ENCODE peak calls at places on chromosomes 13 and 19, in four cellular contexts. C, F, U and I are unnamed samples.

GRCh38 chr13:26965976-26966375 is 205.4 kb upstream of the GPR12 start:
- DNase-seq in C (no peak), F (no peak), U (peak), I (peak)

GRCh38 chr13:101298517-101298916 is 117.8 kb downstream of the NALCN start:
- DNase-seq in C (no peak), F (no peak), U (no peak), I (no peak)

GRCh38 chr19:46180701-46181385 is 32.8 kb downstream of the IGFL2 start:
- DNase-seq in C (no peak), F (no peak), U (no peak), I (no peak)

GRCh38 chr13:18943721-18944391 is 237.8 kb downstream of the TUBA3C start:
- DNase-seq in C (no peak), F (no peak), U (no peak), I (no peak)

GRCh38 chr13:48502601-48503319 is 30.1 kb downstream of the RCBTB2 start:
- DNase-seq in C (no peak), F (no peak), U (no peak), I (no peak)

GRCh38 chr19:16022251-16022650 is 54.0 kb upstream of the TPM4 start:
- DNase-seq in C (no peak), F (no peak), U (no peak), I (no peak)

GRCh38 chr13:46992383-46992952 is 95.6 kb upstream of the HTR2A start:
- DNase-seq in C (no peak), F (no peak), U (peak), I (peak)

GRCh38 chr19:46288896-46289588 is 7.8 kb upstream of the HIF3A start:
- DNase-seq in C (no peak), F (no peak), U (peak), I (peak)

GRCh38 chr13:71290963-71291937 is 575.8 kb downstream of the DACH1 start:
- DNase-seq in C (peak), F (no peak), U (peak), I (peak)

GRCh38 chr19:882871-883497 is 10.0 kb downstream of the MED16 start:
- DNase-seq in C (no peak), F (no peak), U (no peak), I (no peak)

GRCh38 chr19:21519488-21519887 is 14.1 kb downstream of the ZNF429 start:
- DNase-seq in C (no peak), F (no peak), U (peak), I (peak)

GRCh38 chr19:18860725-18861124 is 29.0 kb downstream of the UPF1 start:
- DNase-seq in C (no peak), F (no peak), U (no peak), I (no peak)

GRCh38 chr19:10518444-10519361 is 1.5 kb upstream of the S1PR5 start:
- DNase-seq in C (no peak), F (no peak), U (no peak), I (no peak)

GRCh38 chr13:53045110-53045509 is 16.5 kb downstream of the OLFM4 start:
- DNase-seq in C (peak), F (no peak), U (no peak), I (peak)

GRCh38 chr13:94154362-94154761 is 325.1 kb downstream of the DCT start:
- DNase-seq in C (peak), F (no peak), U (peak), I (peak)

GRCh38 chr19:6065685-6066365 is 44.5 kb downstream of the RFX2 start:
- DNase-seq in C (no peak), F (no peak), U (peak), I (no peak)

GRCh38 chr19:9862897-9863296 is 27.8 kb downstream of the PIN1 start:
- DNase-seq in C (no peak), F (no peak), U (no peak), I (no peak)

DNA sequence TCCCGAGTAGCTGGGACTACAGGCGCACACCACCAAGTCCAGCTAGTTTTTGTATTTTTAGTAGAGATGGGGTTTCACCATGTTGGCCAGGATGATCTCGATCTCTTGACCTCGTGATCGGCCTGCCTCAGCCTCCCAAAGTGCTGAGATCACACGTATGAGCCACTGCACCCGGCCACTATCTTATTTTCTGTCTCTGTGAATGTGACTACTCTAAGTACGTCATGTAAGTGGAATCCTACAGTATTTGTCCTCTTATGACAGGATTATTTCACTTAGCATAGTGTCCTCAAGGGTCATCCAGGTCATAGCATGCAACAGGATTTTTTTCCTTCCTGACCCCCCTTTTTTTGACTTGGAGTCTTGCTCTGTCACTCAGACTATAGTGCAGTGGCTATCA is 4.8 kb upstream of the TMEM91 start:
- DNase-seq in C (no peak), F (no peak), U (no peak), I (no peak)
- TF ChIP-seq CTCF in C (no peak), F (no peak), U (no peak), I (no peak)

DNA sequence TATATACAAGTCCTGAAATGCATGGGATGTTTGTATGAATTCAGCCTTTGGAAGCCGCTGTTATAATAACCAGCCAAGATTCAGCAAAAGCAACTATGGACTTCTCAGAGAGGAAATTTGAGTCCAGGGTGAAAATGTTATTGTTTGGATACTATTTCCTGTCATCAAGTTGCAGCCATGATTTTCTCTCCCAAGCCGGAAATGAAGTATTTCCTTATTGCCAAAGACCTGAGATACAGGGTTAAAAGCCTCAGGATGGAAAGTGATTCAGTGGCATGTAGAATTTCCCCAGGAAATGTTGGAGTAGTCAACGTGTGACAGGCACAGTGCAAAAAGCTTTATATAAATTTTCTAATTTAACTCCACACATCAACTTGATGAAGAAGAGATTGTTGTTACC is 133.8 kb downstream of the IRS2 start:
- DNase-seq in C (no peak), F (no peak), U (no peak), I (peak)
- H3K4me3 ChIP-seq in C (no peak), F (no peak), U (no peak), I (no peak)

GRCh38 chr13:82758056-82758455 is 1124.2 kb downstream of the SLITRK1 start:
- DNase-seq in C (no peak), F (no peak), U (no peak), I (peak)
- TF ChIP-seq CTCF in C (no peak), F (no peak), U (no peak), I (peak)

GRCh38 chr19:39144487-39145071 is 19.0 kb downstream of the PAK4 start:
- DNase-seq in C (no peak), F (no peak), U (no peak), I (peak)
- H3K4me3 ChIP-seq in C (no peak), F (no peak), U (no peak), I (no peak)

GRCh38 chr19:12112701-12113100 is 27.4 kb downstream of the ZNF20 start:
- DNase-seq in C (no peak), F (no peak), U (no peak), I (no peak)
- TF ChIP-seq CTCF in C (no peak), F (no peak), U (no peak), I (no peak)

DNA sequence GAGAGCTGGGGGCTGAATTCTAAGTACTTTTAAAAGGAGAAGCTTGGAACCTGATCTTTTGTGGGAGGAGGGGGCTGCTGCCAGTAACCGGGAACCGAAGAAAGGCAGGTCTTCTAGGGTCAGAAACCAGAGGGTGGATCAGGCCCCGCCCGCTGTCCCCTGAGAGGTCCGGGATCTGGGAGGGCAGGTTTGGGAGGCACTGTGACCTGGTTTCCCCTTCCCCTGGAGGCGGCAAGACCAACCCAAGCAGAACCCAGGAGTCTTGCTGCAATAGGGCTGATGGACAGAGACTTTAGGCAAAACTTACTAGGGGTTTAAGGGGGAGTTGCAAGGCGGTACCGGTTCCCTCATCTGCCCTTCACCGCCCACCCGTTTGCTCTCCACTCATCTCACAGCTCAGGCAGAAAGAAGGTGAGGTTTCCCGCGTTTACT is 713 bp upstream of the KLK8 start:
- DNase-seq in C (no peak), F (no peak), U (no peak), I (no peak)
- H3K4me3 ChIP-seq in C (no peak), F (peak), U (no peak), I (no peak)

DNA sequence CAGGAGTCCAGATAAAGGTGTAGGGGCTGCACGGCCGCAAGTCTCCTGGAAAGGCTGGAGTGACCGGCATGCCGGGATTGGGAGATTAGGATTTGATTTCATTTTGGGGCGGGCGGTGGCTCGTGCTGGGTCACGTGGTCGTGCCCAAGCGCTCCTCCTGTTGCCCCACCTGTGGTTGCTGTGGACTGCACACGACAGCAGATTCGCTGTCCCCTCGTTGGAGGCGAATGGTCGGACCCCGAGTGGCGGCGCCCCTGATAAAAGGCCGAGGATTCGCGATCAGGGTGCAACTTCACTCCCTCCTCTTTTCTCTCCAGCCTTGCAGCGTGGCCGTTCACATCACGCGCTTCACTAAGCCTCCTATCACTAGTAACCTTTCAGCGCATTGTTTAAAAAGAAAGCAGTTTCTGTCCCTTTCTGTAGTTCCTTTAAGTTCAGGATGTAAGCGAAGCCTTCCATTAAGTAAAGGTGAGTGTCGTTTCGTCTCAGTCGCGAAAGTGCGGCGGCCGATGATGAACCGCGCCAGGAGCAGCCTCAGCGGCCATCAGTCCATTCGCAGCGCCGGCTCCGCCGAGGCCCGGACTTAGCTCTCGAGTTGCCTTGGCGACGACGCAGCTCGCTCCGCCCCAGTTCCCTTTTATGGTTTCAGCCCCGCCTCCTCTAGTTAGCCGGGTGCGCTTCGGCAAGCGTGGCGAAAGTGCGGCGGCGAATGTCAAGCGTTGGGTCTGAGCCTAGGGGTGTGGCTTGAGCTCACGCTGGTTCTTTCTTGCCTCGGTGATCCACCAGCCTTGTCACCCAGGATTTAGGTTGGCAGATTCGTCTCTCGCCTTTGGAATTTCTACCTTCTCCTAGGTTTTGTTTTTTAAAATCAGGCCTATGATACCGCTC is 1.7 kb upstream of the PPP1R37 start:
- DNase-seq in C (peak), F (peak), U (peak), I (peak)
- TF ChIP-seq CTCF in C (no peak), F (no peak), U (no peak), I (no peak)

DNA sequence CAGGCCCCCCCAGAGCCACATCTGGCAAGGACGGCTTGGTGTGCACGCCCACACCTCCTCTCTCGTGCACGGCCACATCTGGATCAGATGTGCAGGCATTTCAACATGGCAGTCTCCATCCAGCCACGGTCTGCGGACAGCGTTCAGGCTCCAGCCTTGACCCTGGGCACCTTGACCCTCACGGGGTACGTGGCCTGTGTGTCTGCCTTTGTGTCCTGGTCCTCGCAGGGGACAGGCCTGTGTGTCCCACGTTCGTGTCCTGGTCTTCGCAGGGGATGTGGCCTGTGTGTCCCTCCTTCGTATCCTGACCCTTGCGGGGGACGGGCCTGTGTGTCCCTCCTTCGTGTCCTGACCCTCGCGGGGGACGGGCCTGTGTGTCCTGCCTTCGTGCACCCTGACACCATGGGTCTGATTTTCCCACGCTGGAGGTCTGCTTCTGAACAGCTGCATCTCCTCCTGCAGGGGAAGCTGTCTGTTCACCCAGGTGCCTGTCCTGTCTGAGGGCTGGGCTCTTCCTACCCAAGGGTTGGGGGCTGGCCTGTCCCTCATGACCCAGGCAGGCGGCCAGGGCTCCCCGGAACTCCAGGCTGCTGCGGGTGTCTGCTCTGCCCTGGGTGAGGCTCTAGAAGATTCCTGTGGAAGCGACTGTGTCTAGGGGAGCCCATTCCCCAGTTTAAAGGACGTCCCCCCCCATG is 25.3 kb downstream of the RASA3 start:
- DNase-seq in C (no peak), F (no peak), U (no peak), I (no peak)
- H3K4me3 ChIP-seq in C (no peak), F (no peak), U (no peak), I (no peak)

DNA sequence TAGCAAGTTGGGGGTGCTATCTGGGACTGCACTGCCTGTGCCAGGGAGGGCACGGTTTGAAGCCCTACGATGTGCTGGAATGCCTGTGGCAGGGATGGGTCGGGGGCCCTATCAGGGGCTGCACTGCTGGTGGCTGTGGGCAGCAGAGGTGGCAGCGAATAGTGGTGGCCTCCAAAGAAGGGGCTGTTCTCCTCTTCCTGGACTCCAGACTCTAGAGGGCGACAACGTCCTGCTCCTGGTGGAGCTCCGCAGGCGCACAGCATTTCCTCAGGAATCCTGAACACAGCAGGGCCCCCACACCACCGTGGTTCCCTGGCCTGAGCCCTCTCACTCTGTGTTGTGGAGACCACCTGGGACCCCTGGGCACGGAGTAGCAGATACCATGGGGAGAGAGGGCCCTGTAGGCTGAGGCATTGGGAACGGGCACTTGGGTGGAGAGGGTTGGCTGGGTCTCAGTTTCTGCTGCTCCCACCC is 145.6 kb downstream of the TNFRSF19 start:
- DNase-seq in C (no peak), F (no peak), U (peak), I (peak)
- TF ChIP-seq CTCF in C (no peak), F (no peak), U (peak), I (peak)

DNA sequence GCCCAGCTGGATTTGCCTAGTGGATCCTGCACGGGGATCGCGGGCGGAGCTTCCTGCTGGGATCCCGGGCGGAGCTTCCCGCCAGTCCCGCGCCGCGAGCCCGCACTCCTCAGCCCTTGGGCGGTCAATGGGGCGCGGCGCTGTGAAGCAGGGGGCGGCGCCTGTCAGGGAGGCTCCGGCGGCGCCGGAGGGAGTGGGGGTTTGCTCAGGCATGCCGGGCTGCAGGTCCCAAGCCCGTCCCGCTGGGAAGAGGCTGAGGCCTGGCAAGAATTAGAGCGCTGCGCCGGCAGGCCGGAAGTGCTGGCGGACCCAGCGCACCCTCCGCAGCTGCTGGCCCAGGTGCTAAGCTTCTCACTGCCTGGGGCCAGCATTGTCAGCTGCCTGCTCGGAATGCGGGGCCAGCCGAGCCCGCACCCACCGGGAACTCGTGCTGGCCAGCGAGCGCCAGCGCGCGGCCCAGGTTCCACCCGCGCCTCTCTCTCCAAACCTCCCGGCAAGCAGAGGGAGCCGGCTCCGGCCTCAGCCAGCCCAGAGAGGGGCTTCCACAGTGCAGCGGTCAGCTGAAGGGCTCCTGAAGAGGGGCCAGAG is 119.6 kb downstream of the PRR20E start:
- DNase-seq in C (no peak), F (no peak), U (no peak), I (no peak)
- H3K4me3 ChIP-seq in C (no peak), F (no peak), U (no peak), I (no peak)